ENCODE peak calls at places on chromosomes 6 and 20, in ten cellular contexts. X, Z, I, Q, D, B, U, R, K and S are unnamed samples.
A peak's percentile ranks its signal among the peaks of the same experiment; 100 is the strongest.

GRCh38 chr6:67717281-67717680 is 917.8 kb upstream of the ADGRB3 start:
- DNase-seq in K (no peak), I (no peak), Z (no peak), R (no peak), D (no peak), X (no peak), B (peak; percentile 71), Q (peak; percentile 38), U (no peak), S (no peak)

GRCh38 chr6:3513416-3513815 is 56.6 kb upstream of the SLC22A23 start:
- DNase-seq in U (no peak), K (no peak), R (no peak), Q (no peak), B (no peak), D (no peak), I (no peak), X (no peak), Z (no peak), S (no peak)

GRCh38 chr20:53642196-53643030 is 48.8 kb upstream of the ZNF217 start:
- DNase-seq in Q (peak; percentile 24), B (peak; percentile 68), X (no peak), R (no peak), Z (no peak), D (peak; percentile 77), K (no peak), U (peak; percentile 85), I (no peak), S (peak; percentile 36)

GRCh38 chr6:29938746-29939508 is 3.4 kb upstream of the HLA-A start:
- DNase-seq in D (no peak), Q (no peak), K (no peak), Z (no peak), X (no peak), B (no peak), I (no peak), U (no peak), R (no peak), S (no peak)

GRCh38 chr6:110875548-110876169 is 1.1 kb downstream of the AMD1 start:
- DNase-seq in B (peak; percentile 37), I (peak; percentile 43), R (peak; percentile 41), Z (no peak), D (peak; percentile 42), U (peak; percentile 27), Q (peak; percentile 74), X (peak; percentile 70), K (peak; percentile 72), S (no peak)

GRCh38 chr20:24411452-24412216 is 57.8 kb upstream of the SYNDIG1 start:
- DNase-seq in X (no peak), R (no peak), B (no peak), U (no peak), D (no peak), Q (no peak), K (no peak), I (peak; percentile 37), Z (no peak), S (no peak)

GRCh38 chr6:18241208-18241836 is 23.0 kb downstream of the DEK start:
- DNase-seq in D (no peak), K (no peak), Z (no peak), X (no peak), I (no peak), R (no peak), Q (peak; percentile 50), U (peak; percentile 44), B (peak; percentile 37), S (no peak)

GRCh38 chr6:113634352-113635163 is 222.6 kb upstream of the MARCKS start:
- DNase-seq in X (peak; percentile 77), Z (no peak), U (peak; percentile 24), K (no peak), B (peak; percentile 81), D (peak; percentile 88), R (no peak), I (no peak), Q (peak; percentile 58), S (peak; percentile 64)

GRCh38 chr20:59597240-59597639 is 7.1 kb upstream of the PHACTR3 start:
- DNase-seq in K (no peak), R (no peak), B (no peak), Q (no peak), D (no peak), X (no peak), Z (no peak), U (no peak), I (no peak), S (no peak)

GRCh38 chr6:34912715-34913464 is 23.8 kb downstream of the ANKS1A start:
- DNase-seq in B (peak; percentile 90), I (no peak), D (peak; percentile 73), Z (no peak), U (peak; percentile 90), X (no peak), R (no peak), Q (peak; percentile 77), K (no peak), S (peak; percentile 50)

GRCh38 chr6:1004885-1005635 is 306.8 kb upstream of the FOXQ1 start:
- DNase-seq in K (no peak), R (no peak), D (no peak), Z (no peak), I (no peak), X (no peak), U (peak; percentile 88), Q (no peak), B (no peak), S (no peak)

GRCh38 chr20:42063176-42063575 is 445.0 kb upstream of the CHD6 start:
- DNase-seq in Z (no peak), I (no peak), B (no peak), D (no peak), K (no peak), U (no peak), Q (no peak), X (no peak), R (no peak), S (no peak)

GRCh38 chr6:95431637-95432228 is 145.6 kb upstream of the MANEA start:
- DNase-seq in X (peak; percentile 1), R (no peak), I (peak; percentile 60), D (peak; percentile 27), Q (peak; percentile 17), B (peak; percentile 20), U (peak; percentile 12), K (peak; percentile 20), Z (peak; percentile 27), S (no peak)

GRCh38 chr6:169158182-169158573 is 95.5 kb downstream of the THBS2 start:
- DNase-seq in Q (peak; percentile 90), B (peak; percentile 91), I (no peak), R (no peak), U (no peak), K (peak; percentile 88), D (peak; percentile 70), Z (no peak), X (no peak), S (peak; percentile 75)

GRCh38 chr20:56244259-56244658 is 4.3 kb upstream of the MC3R start:
- DNase-seq in X (no peak), D (no peak), R (no peak), I (no peak), U (no peak), B (no peak), K (no peak), Z (no peak), Q (no peak), S (no peak)

GRCh38 chr6:8172510-8172909 is 70.2 kb upstream of the EEF1E1 start:
- DNase-seq in K (no peak), I (no peak), R (no peak), X (no peak), D (no peak), B (no peak), Z (no peak), Q (no peak), U (no peak), S (no peak)

GRCh38 chr20:1509237-1509636 is 18.0 kb upstream of the SIRPB2 start:
- DNase-seq in Z (no peak), Q (peak; percentile 50), B (peak; percentile 11), D (peak; percentile 21), X (no peak), I (peak; percentile 2), U (peak; percentile 37), R (no peak), K (no peak), S (no peak)

GRCh38 chr6:134079406-134079921 is 27.0 kb upstream of the SLC2A12 start:
- DNase-seq in K (no peak), I (no peak), Q (no peak), D (no peak), Z (no peak), U (no peak), R (no peak), X (no peak), B (no peak), S (no peak)

GRCh38 chr6:47248446-47248845 is 61.3 kb downstream of the TNFRSF21 start:
- DNase-seq in D (no peak), Q (no peak), B (no peak), X (no peak), K (no peak), Z (no peak), U (no peak), I (no peak), R (no peak), S (no peak)

GRCh38 chr6:89792881-89793280 is 26.7 kb downstream of the MDN1 start:
- DNase-seq in R (no peak), D (peak; percentile 46), K (no peak), I (peak; percentile 22), B (peak; percentile 9), Q (peak; percentile 23), Z (no peak), X (no peak), U (peak; percentile 30), S (no peak)

GRCh38 chr6:7098974-7099373 is 8.8 kb upstream of the RREB1 start:
- DNase-seq in I (no peak), U (no peak), B (no peak), R (no peak), Z (no peak), K (no peak), D (no peak), Q (no peak), X (no peak), S (no peak)

GRCh38 chr6:128763599-128764300 is 119.2 kb upstream of the LAMA2 start:
- DNase-seq in Z (no peak), B (no peak), D (no peak), X (no peak), R (no peak), Q (no peak), K (no peak), U (no peak), I (no peak), S (no peak)

GRCh38 chr6:34926655-34927054 is 37.6 kb downstream of the ANKS1A start:
- DNase-seq in U (peak; percentile 71), Z (no peak), B (peak; percentile 80), I (no peak), R (no peak), Q (peak; percentile 61), X (no peak), K (no peak), D (peak; percentile 74), S (no peak)

GRCh38 chr6:130675072-130675471 is 152.1 kb upstream of the SMLR1 start:
- DNase-seq in B (peak; percentile 79), D (peak; percentile 62), Z (no peak), R (no peak), U (peak; percentile 80), X (no peak), K (no peak), Q (peak; percentile 30), I (no peak), S (no peak)

GRCh38 chr20:64077094-64077493 is 2.2 kb downstream of the RGS19 start:
- DNase-seq in U (no peak), X (peak; percentile 75), Z (no peak), B (no peak), D (no peak), I (no peak), Q (no peak), K (no peak), R (no peak), S (no peak)

GRCh38 chr6:24926192-24926591 is 9.6 kb downstream of the RIPOR2 start:
- DNase-seq in Z (no peak), U (no peak), I (no peak), B (no peak), K (no peak), R (no peak), X (no peak), Q (no peak), D (no peak), S (no peak)

GRCh38 chr6:33740204-33740608 is 6.5 kb downstream of the IP6K3 start:
- DNase-seq in D (peak; percentile 63), X (no peak), U (no peak), K (no peak), Q (peak; percentile 66), I (peak; percentile 98), R (no peak), Z (no peak), B (no peak), S (no peak)

GRCh38 chr6:41159415-41160082 is 3.4 kb downstream of the TREM2 start:
- DNase-seq in B (no peak), I (no peak), D (no peak), R (no peak), X (no peak), U (no peak), Q (peak; percentile 8), K (no peak), Z (no peak), S (no peak)